ENCODE peak calls at places on chromosomes 2 and 18, in five cellular contexts. One of them, this sample, is unnamed. For H4K20me1 and H3K4me1, the result is how much of the 10 kb centered on the place peaks cover.

GRCh38 chr2:151819920-151820319 is 8.3 kb downstream of the ARL5A start:
- DNase-seq in endothelial cell of umbilical vein: no peak
- DNase-seq in GM12878: no peak
- DNase-seq in hepatocyte: no peak
- DNase-seq in fibroblast of lung: no peak
- DNase-seq in this sample: no peak

GRCh38 chr2:61677942-61678341 is 139.8 kb upstream of the XPO1 start:
- DNase-seq in hepatocyte: no peak
- DNase-seq in GM12878: no peak
- DNase-seq in endothelial cell of umbilical vein: no peak
- DNase-seq in fibroblast of lung: no peak
- DNase-seq in this sample: no peak

GRCh38 chr2:232444409-232445148 is 11.4 kb upstream of the ALPI start:
- DNase-seq in GM12878: no peak
- DNase-seq in hepatocyte: peak
- DNase-seq in fibroblast of lung: peak
- DNase-seq in endothelial cell of umbilical vein: peak
- DNase-seq in this sample: peak

GRCh38 chr2:1328684-1329083 is 84.6 kb upstream of the TPO start:
- DNase-seq in fibroblast of lung: no peak
- DNase-seq in endothelial cell of umbilical vein: no peak
- DNase-seq in hepatocyte: no peak
- DNase-seq in GM12878: no peak
- DNase-seq in this sample: no peak

GRCh38 chr18:42053188-42053781 is 98.3 kb downstream of the PIK3C3 start:
- DNase-seq in hepatocyte: peak
- DNase-seq in fibroblast of lung: peak
- DNase-seq in GM12878: peak
- DNase-seq in endothelial cell of umbilical vein: peak
- DNase-seq in this sample: no peak

GRCh38 chr2:79083846-79084376 is 3.9 kb downstream of the REG1B start:
- DNase-seq in fibroblast of lung: no peak
- DNase-seq in GM12878: no peak
- DNase-seq in endothelial cell of umbilical vein: no peak
- DNase-seq in hepatocyte: no peak
- DNase-seq in this sample: no peak

GRCh38 chr2:238320246-238320647 is at the start of gene TRAF3IP1:
- DNase-seq in endothelial cell of umbilical vein: peak
- DNase-seq in hepatocyte: peak
- DNase-seq in fibroblast of lung: peak
- DNase-seq in GM12878: peak
- DNase-seq in this sample: peak

GRCh38 chr18:3722662-3723433 is 272.9 kb downstream of the TGIF1 start:
- DNase-seq in fibroblast of lung: peak
- DNase-seq in hepatocyte: peak
- DNase-seq in endothelial cell of umbilical vein: no peak
- DNase-seq in GM12878: no peak
- DNase-seq in this sample: no peak

GRCh38 chr18:13474336-13474735 is 252.0 kb downstream of the FAM210A start:
- DNase-seq in hepatocyte: no peak
- DNase-seq in fibroblast of lung: no peak
- DNase-seq in GM12878: no peak
- DNase-seq in endothelial cell of umbilical vein: no peak
- DNase-seq in this sample: no peak

GRCh38 chr18:7497081-7497480 is 70.0 kb upstream of the PTPRM start:
- DNase-seq in hepatocyte: no peak
- DNase-seq in fibroblast of lung: no peak
- DNase-seq in endothelial cell of umbilical vein: no peak
- DNase-seq in GM12878: no peak
- DNase-seq in this sample: no peak

GRCh38 chr2:241517297-241517696 is 8.9 kb upstream of the STK25 start:
- DNase-seq in fibroblast of lung: no peak
- DNase-seq in endothelial cell of umbilical vein: no peak
- DNase-seq in GM12878: no peak
- DNase-seq in hepatocyte: no peak
- DNase-seq in this sample: no peak

GRCh38 chr18:77346446-77346845 is 96.8 kb downstream of the GALR1 start:
- DNase-seq in fibroblast of lung: peak
- DNase-seq in endothelial cell of umbilical vein: no peak
- DNase-seq in GM12878: no peak
- DNase-seq in hepatocyte: no peak
- DNase-seq in this sample: no peak

GRCh38 chr2:199379251-199379650 is 78.5 kb downstream of the SATB2 start:
- DNase-seq in hepatocyte: peak
- DNase-seq in endothelial cell of umbilical vein: no peak
- DNase-seq in GM12878: no peak
- DNase-seq in fibroblast of lung: peak
- DNase-seq in this sample: peak

GRCh38 chr2:213247566-213247965 is 36.7 kb upstream of the SPAG16 start:
- DNase-seq in GM12878: no peak
- DNase-seq in hepatocyte: no peak
- DNase-seq in endothelial cell of umbilical vein: no peak
- DNase-seq in fibroblast of lung: no peak
- DNase-seq in this sample: no peak

GRCh38 chr2:45823723-45824206 is 172.3 kb downstream of the PRKCE start:
- DNase-seq in hepatocyte: no peak
- DNase-seq in GM12878: no peak
- DNase-seq in endothelial cell of umbilical vein: peak
- DNase-seq in fibroblast of lung: no peak
- DNase-seq in this sample: no peak

GRCh38 chr2:67209107-67209506 is 188.0 kb upstream of the ETAA1 start:
- DNase-seq in GM12878: no peak
- DNase-seq in endothelial cell of umbilical vein: peak
- DNase-seq in hepatocyte: no peak
- DNase-seq in fibroblast of lung: no peak
- DNase-seq in this sample: no peak

DNA sequence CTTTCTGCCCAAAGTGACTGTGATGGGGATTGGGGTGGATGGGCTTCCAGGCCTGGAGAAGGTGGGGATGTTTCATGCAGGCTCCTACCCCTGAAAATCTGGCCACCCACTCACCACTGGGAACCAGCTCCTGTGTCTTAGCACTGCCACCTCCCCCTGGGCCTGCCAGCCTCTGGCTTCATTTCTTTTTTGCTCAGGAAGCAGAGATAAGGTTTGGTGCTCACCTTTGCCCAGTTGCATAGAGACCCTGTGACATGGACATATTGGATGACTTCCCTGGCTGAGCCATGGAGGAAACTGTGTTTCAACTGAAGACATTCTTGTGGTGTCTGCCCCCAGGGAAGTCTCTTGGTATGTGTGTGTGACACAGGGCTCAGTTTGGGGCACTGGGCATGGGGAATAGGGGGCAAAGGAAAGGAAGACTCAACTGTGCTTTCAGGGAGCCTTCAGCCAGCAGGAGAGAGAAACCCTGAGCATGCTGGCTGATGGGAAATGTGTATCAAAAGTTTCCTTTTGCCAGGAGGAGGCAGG is 16.7 kb downstream of the CTIF start:
- DNase-seq in GM12878: no peak
- DNase-seq in endothelial cell of umbilical vein: no peak
- DNase-seq in fibroblast of lung: no peak
- DNase-seq in hepatocyte: no peak
- DNase-seq in this sample: no peak
- H4K20me1 ChIP-seq in GM12878: under half
- H4K20me1 ChIP-seq in endothelial cell of umbilical vein: under half
- H4K20me1 ChIP-seq in fibroblast of lung: under half
- H4K20me1 ChIP-seq in hepatocyte: under half
- H4K20me1 ChIP-seq in this sample: under half

DNA sequence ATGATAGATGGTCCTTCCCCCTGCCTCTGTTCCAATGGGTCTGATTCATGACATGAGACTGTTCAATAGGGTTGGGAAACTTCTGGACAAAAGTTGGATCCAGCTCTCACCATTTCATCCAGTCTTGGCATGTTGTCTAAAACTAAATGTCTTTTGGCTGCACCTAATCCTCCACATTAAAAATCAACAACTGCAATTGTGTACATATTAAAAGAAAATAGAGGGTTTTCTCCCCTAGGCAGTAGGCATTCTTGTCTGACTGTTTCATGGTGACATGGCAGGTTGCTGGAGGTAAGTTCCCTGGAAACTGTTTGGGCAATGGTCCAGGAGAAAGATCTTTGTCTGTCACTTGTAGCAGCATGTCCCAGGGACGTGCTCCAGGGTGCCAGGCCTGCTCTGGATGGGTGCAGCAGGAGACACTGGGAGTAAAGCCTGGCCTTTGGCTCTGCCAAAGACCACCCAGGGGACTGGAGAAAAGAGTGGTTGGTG is 135.8 kb downstream of the TCF4 start:
- DNase-seq in fibroblast of lung: peak
- DNase-seq in endothelial cell of umbilical vein: no peak
- DNase-seq in GM12878: no peak
- DNase-seq in hepatocyte: no peak
- DNase-seq in this sample: no peak
- H3K4me1 ChIP-seq in fibroblast of lung: under half
- H3K4me1 ChIP-seq in endothelial cell of umbilical vein: under half
- H3K4me1 ChIP-seq in GM12878: under half
- H3K4me1 ChIP-seq in hepatocyte: under half
- H3K4me1 ChIP-seq in this sample: under half

DNA sequence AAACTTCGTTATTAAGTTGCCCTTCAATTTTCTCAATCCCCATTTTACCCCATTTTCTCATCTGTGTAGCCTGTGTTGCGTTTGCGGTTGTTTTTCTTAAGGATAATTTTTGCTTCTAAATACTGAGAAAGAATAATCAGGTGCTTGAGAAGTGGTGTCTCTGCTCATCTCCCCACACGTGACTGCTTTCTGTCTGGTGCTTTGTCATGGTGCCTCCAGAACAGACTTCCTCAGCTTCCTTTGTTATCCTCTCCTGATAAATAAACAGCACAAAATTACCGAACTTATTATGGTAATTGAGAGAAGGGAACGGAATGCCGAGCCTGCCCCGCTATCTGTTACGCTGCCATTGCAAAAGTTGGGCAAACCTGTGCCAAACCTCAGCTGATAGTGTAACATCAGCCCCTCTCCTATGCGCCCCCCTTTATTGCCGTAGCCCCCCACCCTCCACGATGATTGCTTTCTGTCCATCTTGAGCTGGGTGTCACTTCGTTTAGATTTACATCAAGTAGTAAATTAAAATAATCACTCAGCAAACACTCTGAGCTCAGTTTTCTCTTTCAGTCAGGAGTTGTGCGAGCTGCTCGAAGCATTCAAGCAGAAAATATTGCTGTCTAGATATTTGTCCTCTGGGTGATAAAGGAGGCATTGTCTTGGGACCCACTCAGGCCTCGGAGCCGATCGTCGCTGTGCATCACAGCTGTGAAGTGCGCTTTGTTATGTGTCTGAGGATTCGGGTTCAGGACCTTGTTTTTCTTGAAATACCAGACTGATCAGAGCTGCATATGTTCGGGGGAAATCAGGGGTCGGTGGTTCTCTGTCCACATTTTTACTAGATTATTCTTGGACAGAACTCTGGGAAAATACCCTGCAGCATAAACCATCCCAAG is 1008.6 kb upstream of the FANCL start:
- DNase-seq in GM12878: no peak
- DNase-seq in endothelial cell of umbilical vein: no peak
- DNase-seq in hepatocyte: peak
- DNase-seq in fibroblast of lung: no peak
- DNase-seq in this sample: no peak
- H3K4me2 ChIP-seq in GM12878: no peak
- H3K4me2 ChIP-seq in endothelial cell of umbilical vein: no peak
- H3K4me2 ChIP-seq in hepatocyte: no peak
- H3K4me2 ChIP-seq in fibroblast of lung: no peak
- H3K4me2 ChIP-seq in this sample: peak

GRCh38 chr2:56271275-56271674 is 87.5 kb downstream of the CCDC85A start:
- DNase-seq in endothelial cell of umbilical vein: no peak
- DNase-seq in fibroblast of lung: no peak
- DNase-seq in hepatocyte: no peak
- DNase-seq in GM12878: no peak
- DNase-seq in this sample: no peak
- H4K20me1 ChIP-seq in endothelial cell of umbilical vein: under half
- H4K20me1 ChIP-seq in fibroblast of lung: under half
- H4K20me1 ChIP-seq in hepatocyte: under half
- H4K20me1 ChIP-seq in GM12878: under half
- H4K20me1 ChIP-seq in this sample: under half

GRCh38 chr2:219250044-219250781 is 2.8 kb upstream of the TUBA4B start:
- DNase-seq in endothelial cell of umbilical vein: no peak
- DNase-seq in fibroblast of lung: no peak
- DNase-seq in GM12878: no peak
- DNase-seq in hepatocyte: no peak
- DNase-seq in this sample: no peak
- H3K4me1 ChIP-seq in endothelial cell of umbilical vein: under half
- H3K4me1 ChIP-seq in fibroblast of lung: under half
- H3K4me1 ChIP-seq in GM12878: under half
- H3K4me1 ChIP-seq in hepatocyte: half or more
- H3K4me1 ChIP-seq in this sample: half or more

GRCh38 chr18:58633874-58634273 is 5.0 kb upstream of the ALPK2 start:
- DNase-seq in GM12878: peak
- DNase-seq in fibroblast of lung: no peak
- DNase-seq in endothelial cell of umbilical vein: no peak
- DNase-seq in hepatocyte: no peak
- DNase-seq in this sample: no peak
- H3K4me2 ChIP-seq in GM12878: peak
- H3K4me2 ChIP-seq in fibroblast of lung: no peak
- H3K4me2 ChIP-seq in endothelial cell of umbilical vein: no peak
- H3K4me2 ChIP-seq in hepatocyte: no peak
- H3K4me2 ChIP-seq in this sample: no peak

This sample was measured in PC-9.